ENCODE peak calls at places on chromosomes 3 and 15, in ten cellular contexts. M is HFFc6, Q is fibroblast of lung, D is K562, J is fibroblast of mammary gland, N is cardiac muscle cell, L is upper lobe of right lung, X is choroid plexus epithelial cell, B is bronchial epithelial cell, T is psoas muscle. W is an unnamed sample.

GRCh38 chr3:154730221-154730620 is 300.2 kb upstream of the GPR149 start:
- DNase-seq in M (no peak), Q (no peak), D (no peak), J (peak; percentile 7), N (no peak), L (no peak), X (peak; percentile 2), B (peak; percentile 19), T (no peak), W (peak; percentile 15)

GRCh38 chr15:27827336-27827735 is 271.8 kb downstream of the OCA2 start:
- DNase-seq in M (no peak), Q (peak; percentile 36), D (no peak), J (peak; percentile 64), N (no peak), L (no peak), X (peak; percentile 17), B (peak; percentile 61), T (no peak), W (no peak)

GRCh38 chr3:113685956-113686721 is 10.3 kb downstream of the USF3 start:
- DNase-seq in M (peak; percentile 43), Q (peak; percentile 73), D (no peak), J (peak; percentile 56), N (peak; percentile 86), L (no peak), X (peak; percentile 86), B (peak; percentile 13), T (no peak), W (peak; percentile 56)

GRCh38 chr3:193701896-193702644 is 109.1 kb downstream of the OPA1 start:
- DNase-seq in M (no peak), Q (no peak), D (no peak), J (peak; percentile 57), N (no peak), L (no peak), X (no peak), B (no peak), T (no peak), W (no peak)

GRCh38 chr15:31440754-31441298 is 114.2 kb downstream of the KLF13 start:
- DNase-seq in M (no peak), Q (peak; percentile 24), D (peak; percentile 27), J (peak; percentile 56), N (peak; percentile 56), L (peak; percentile 83), X (peak; percentile 39), B (no peak), T (peak; percentile 80), W (no peak)

GRCh38 chr3:11479230-11479620 is 164.5 kb downstream of the VGLL4 start:
- DNase-seq in M (no peak), Q (no peak), D (no peak), J (no peak), N (no peak), L (no peak), X (no peak), B (no peak), T (no peak), W (no peak)

GRCh38 chr3:73719413-73719831 is 94.7 kb upstream of the PDZRN3 start:
- DNase-seq in M (no peak), Q (peak; percentile 90), D (no peak), J (peak; percentile 81), N (peak; percentile 60), L (no peak), X (peak; percentile 89), B (no peak), T (no peak), W (no peak)

GRCh38 chr3:31996195-31996594 is 14.6 kb downstream of the ZNF860 start:
- DNase-seq in M (no peak), Q (no peak), D (no peak), J (no peak), N (no peak), L (no peak), X (no peak), B (no peak), T (no peak), W (no peak)

GRCh38 chr15:84826369-84826823 is 9.2 kb downstream of the ALPK3 start:
- DNase-seq in M (no peak), Q (no peak), D (peak; percentile 70), J (peak; percentile 52), N (peak; percentile 42), L (no peak), X (peak; percentile 31), B (peak; percentile 18), T (peak; percentile 74), W (peak; percentile 65)

GRCh38 chr3:124526601-124527000 is 203.7 kb upstream of the UMPS start:
- DNase-seq in M (no peak), Q (no peak), D (peak; percentile 15), J (no peak), N (no peak), L (no peak), X (peak; percentile 3), B (no peak), T (no peak), W (no peak)

GRCh38 chr15:45107941-45108630 is 5.9 kb downstream of the DUOX2 start:
- DNase-seq in M (no peak), Q (no peak), D (no peak), J (no peak), N (no peak), L (peak; percentile 49), X (no peak), B (no peak), T (no peak), W (no peak)

GRCh38 chr15:45111390-45112142 is 2.4 kb downstream of the DUOX2 start:
- DNase-seq in M (no peak), Q (no peak), D (no peak), J (no peak), N (no peak), L (peak; percentile 64), X (no peak), B (no peak), T (no peak), W (no peak)

GRCh38 chr15:45112592-45113379 is 1.2 kb downstream of the DUOX2 start:
- DNase-seq in M (no peak), Q (no peak), D (no peak), J (no peak), N (no peak), L (peak; percentile 65), X (no peak), B (no peak), T (no peak), W (no peak)

GRCh38 chr15:45112143-45112591 is 1.8 kb downstream of the DUOX2 start:
- DNase-seq in M (no peak), Q (no peak), D (no peak), J (no peak), N (no peak), L (no peak), X (no peak), B (no peak), T (no peak), W (no peak)

DNA sequence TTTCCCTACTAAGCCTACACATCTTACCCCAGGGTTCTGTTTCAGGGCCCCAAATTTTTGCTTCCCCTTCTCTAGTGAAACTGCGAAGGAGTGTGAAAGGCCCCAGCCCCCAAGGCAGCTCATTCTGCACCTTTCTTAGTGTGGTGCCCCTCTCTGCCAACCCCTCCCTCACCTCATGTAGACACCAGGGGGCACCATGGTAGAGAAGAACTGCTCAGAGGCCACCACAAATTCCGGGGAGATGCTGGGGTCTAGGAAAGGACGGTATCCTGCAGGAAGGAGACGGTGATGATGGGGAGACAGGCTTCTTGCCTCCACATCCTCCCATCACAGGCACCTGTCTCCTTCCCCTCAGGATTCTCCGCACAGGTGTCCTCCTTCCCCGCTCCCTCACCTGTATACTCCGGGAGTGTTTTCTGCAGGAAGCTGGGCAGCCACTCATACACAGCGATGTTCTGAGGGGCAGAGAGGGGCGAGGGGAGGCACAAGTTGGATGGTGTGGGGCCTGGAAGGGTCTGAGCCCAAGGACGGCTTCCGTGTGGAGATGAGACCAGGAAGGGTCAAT is 3.6 kb downstream of the DUOX2 start:
- DNase-seq in M (no peak), Q (no peak), D (no peak), J (no peak), N (no peak), L (peak; percentile 32), X (no peak), B (no peak), T (no peak), W (no peak)
- TF ChIP-seq CTCF in M (peak; percentile 37), Q (no peak), D (peak; percentile 4), J (peak; percentile 5), N (no peak), L (no peak), X (no peak), B (no peak), T (no peak), W (no peak)

DNA sequence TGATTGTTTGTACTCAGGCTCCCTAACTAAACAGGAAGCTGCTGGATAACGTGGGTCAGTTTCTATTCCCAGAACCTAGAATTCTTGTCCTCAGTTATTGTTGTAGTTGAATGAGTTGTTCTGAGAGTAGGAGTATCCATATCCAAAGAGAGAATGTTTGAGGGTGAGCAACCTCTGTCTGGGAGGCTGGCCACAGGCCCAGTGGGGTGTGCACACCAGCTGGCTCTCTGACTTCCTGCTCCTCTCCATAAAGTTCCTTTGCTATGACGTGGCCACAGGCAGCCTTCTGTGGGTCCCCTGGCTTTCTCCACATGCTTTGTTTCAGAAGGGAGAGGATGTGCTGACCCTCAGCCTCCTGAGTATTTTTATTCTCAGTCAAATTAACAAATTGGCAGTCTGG is 47.7 kb upstream of the MED12L start:
- DNase-seq in M (peak; percentile 89), Q (peak; percentile 91), D (no peak), J (peak; percentile 94), N (peak; percentile 96), L (no peak), X (peak; percentile 97), B (peak; percentile 74), T (peak; percentile 52), W (peak; percentile 70)
- TF ChIP-seq CTCF in M (no peak), Q (no peak), D (no peak), J (no peak), N (no peak), L (no peak), X (no peak), B (no peak), T (no peak), W (no peak)

DNA sequence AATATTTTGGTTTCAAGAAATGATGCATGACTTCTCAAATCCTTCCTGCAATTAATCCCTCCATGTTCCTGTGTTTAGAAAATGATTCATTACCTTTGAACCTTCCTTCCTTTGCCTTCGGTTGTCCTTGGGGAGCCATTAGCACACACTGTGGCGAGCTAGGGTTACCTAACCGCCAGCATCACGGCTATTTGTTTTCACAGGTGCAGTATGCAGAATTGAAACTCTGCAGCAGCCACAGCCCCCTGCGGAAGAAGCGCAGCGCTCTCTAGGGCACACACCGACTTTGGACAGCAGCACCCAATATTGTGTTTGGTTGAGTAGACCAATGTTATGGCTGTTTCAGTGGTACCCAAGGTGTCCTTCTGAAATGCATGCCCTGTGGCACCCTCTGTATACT is 247.4 kb downstream of the MCTP2 start:
- DNase-seq in M (no peak), Q (no peak), D (no peak), J (no peak), N (no peak), L (no peak), X (no peak), B (no peak), T (no peak), W (no peak)
- TF ChIP-seq CTCF in M (no peak), Q (no peak), D (no peak), J (no peak), N (no peak), L (no peak), X (no peak), B (no peak), T (no peak), W (no peak)

DNA sequence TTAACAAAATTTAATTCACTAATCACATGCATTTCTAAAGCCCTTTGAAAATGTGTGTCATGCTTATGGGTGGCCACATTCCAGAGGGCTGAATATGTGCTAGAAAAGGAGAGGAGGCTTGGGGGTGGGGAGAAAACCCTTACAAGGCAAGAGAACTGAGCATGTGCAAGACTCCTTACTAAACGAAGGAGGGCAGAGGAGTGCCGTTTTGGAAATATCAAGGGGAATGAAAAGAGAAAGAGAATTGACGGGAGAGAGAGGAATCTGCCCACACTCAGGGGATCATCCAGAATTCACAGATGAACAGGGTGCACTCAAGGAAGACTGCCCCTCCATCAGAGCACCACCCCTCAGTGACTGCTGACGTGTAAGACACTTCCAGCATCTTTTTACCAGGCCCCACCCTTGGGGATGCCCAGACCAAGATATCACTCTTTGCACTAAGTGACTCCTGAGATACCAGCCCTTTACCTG is 37.9 kb upstream of the TSC22D2 start:
- DNase-seq in M (peak; percentile 96), Q (peak; percentile 97), D (peak; percentile 56), J (peak; percentile 95), N (peak; percentile 96), L (no peak), X (peak; percentile 98), B (peak; percentile 97), T (no peak), W (peak; percentile 95)
- TF ChIP-seq CTCF in M (peak; percentile 31), Q (peak; percentile 15), D (no peak), J (peak; percentile 34), N (peak; percentile 26), L (peak; percentile 12), X (peak; percentile 38), B (peak; percentile 19), T (no peak), W (no peak)